ENCODE peak calls at places on chromosomes 7 and 10, in eight cellular contexts. W is T1000; V is stimulated activated CD8-positive, alpha-beta memory T cell treated with anti-CD3 and anti-CD28 coated beads, Interleukin-7, amount 100 ng/mL, for 24 hours; G is NCI-H774; P is H7; U is brain microvascular endothelial cell; J is activated CD8-positive, alpha-beta memory T cell treated with anti-CD3 and anti-CD28 coated beads for 24 hours; K is neural crest cell. Q is an unnamed sample.

GRCh38 chr10:21720090-21720489 is 186.1 kb downstream of the MLLT10 start:
- DNase-seq in K (no peak), U (no peak), V (no peak), G (no peak), W (no peak), J (no peak), P (peak; percentile 32), Q (no peak)

GRCh38 chr7:68760556-68760955 is 837.7 kb upstream of the AUTS2 start:
- DNase-seq in P (no peak), G (no peak), V (no peak), U (no peak), J (no peak), W (no peak), K (no peak), Q (no peak)

GRCh38 chr10:79063661-79064490 is 4.9 kb upstream of the ZMIZ1 start:
- DNase-seq in J (no peak), V (no peak), P (no peak), W (no peak), U (no peak), K (no peak), G (no peak), Q (no peak)

GRCh38 chr10:14560794-14561765 is 213.6 kb downstream of the FAM107B start:
- DNase-seq in G (no peak), J (no peak), K (no peak), W (no peak), V (no peak), U (no peak), P (no peak), Q (no peak)

GRCh38 chr7:114502454-114503254 is 88.0 kb downstream of the FOXP2 start:
- DNase-seq in W (no peak), P (no peak), G (peak; percentile 24), U (peak; percentile 66), K (no peak), V (no peak), J (no peak), Q (no peak)

GRCh38 chr10:67602268-67602950 is 93.6 kb downstream of the CTNNA3 start:
- DNase-seq in G (no peak), J (no peak), U (peak; percentile 93), P (no peak), W (no peak), K (no peak), V (no peak), Q (no peak)

GRCh38 chr10:131845505-131846223 is 55.1 kb upstream of the PPP2R2D start:
- DNase-seq in W (no peak), K (no peak), J (no peak), V (no peak), P (no peak), G (no peak), U (no peak), Q (no peak)

GRCh38 chr10:46286991-46287693 is at the start of gene ANTXRL:
- DNase-seq in G (no peak), J (no peak), K (no peak), U (no peak), P (no peak), V (no peak), W (no peak), Q (no peak)

GRCh38 chr7:79461660-79462059 is 8.2 kb upstream of the MAGI2 start:
- DNase-seq in U (peak; percentile 66), V (no peak), W (no peak), G (no peak), K (no peak), P (no peak), J (no peak), Q (no peak)

GRCh38 chr10:11687357-11687771 is 54.8 kb upstream of the ECHDC3 start:
- DNase-seq in V (no peak), W (no peak), P (no peak), K (no peak), U (no peak), G (no peak), J (no peak), Q (no peak)

GRCh38 chr10:132036153-132036886 is 29.4 kb upstream of the JAKMIP3 start:
- DNase-seq in J (no peak), K (peak; percentile 18), P (peak; percentile 88), W (no peak), G (no peak), V (no peak), U (no peak), Q (no peak)

GRCh38 chr7:44072364-44073231 is 7.2 kb upstream of the PGAM2 start:
- DNase-seq in W (peak; percentile 90), P (peak; percentile 91), J (peak; percentile 76), K (peak; percentile 61), V (no peak), U (peak; percentile 87), G (no peak), Q (peak; percentile 70)

GRCh38 chr7:93964813-93965212 is 39.3 kb downstream of the BET1 start:
- DNase-seq in G (no peak), J (no peak), V (no peak), P (no peak), K (no peak), W (no peak), U (no peak), Q (no peak)

GRCh38 chr7:138958026-138958956 is 22.9 kb downstream of the KIAA1549 start:
- DNase-seq in V (no peak), W (no peak), P (no peak), K (no peak), G (no peak), J (no peak), U (no peak), Q (no peak)

GRCh38 chr7:111090834-111091233 is at the start of gene LRRN3:
- DNase-seq in J (peak; percentile 72), U (peak; percentile 89), G (no peak), V (no peak), K (peak; percentile 11), W (no peak), P (no peak), Q (no peak)

GRCh38 chr7:27071622-27072390 is 24.0 kb downstream of the HOXA1 start:
- DNase-seq in G (no peak), V (no peak), K (no peak), W (no peak), J (no peak), P (no peak), U (no peak), Q (no peak)

GRCh38 chr10:104429834-104430233 is 76.2 kb downstream of the CFAP58 start:
- DNase-seq in U (no peak), V (no peak), G (no peak), P (peak; percentile 50), K (no peak), J (no peak), W (no peak), Q (no peak)

GRCh38 chr7:16652888-16653287 is 6.9 kb downstream of the BZW2 start:
- DNase-seq in J (no peak), U (no peak), W (no peak), P (no peak), G (no peak), K (no peak), V (no peak), Q (no peak)

GRCh38 chr10:2296179-2296578 is 558.9 kb upstream of the ADARB2 start:
- DNase-seq in K (no peak), V (no peak), U (no peak), G (no peak), P (no peak), W (no peak), J (no peak), Q (no peak)

GRCh38 chr7:151745706-151746105 is 131.2 kb downstream of the PRKAG2 start:
- DNase-seq in U (no peak), G (no peak), K (no peak), W (no peak), V (no peak), J (no peak), P (peak; percentile 41), Q (no peak)

GRCh38 chr10:43980313-43980712 is 331.6 kb upstream of the ZNF32 start:
- DNase-seq in J (peak; percentile 49), W (no peak), U (no peak), G (no peak), P (no peak), V (no peak), K (no peak), Q (no peak)

GRCh38 chr7:95302976-95303375 is 21.4 kb downstream of the PON1 start:
- DNase-seq in J (no peak), V (no peak), U (no peak), K (no peak), P (no peak), G (no peak), W (no peak), Q (no peak)

GRCh38 chr10:19500959-19501358 is 315.3 kb upstream of the PLXDC2 start:
- DNase-seq in P (no peak), J (no peak), U (no peak), K (no peak), G (no peak), V (no peak), W (no peak), Q (no peak)

GRCh38 chr7:20307901-20308300 is 22.8 kb upstream of the ITGB8 start:
- DNase-seq in K (no peak), P (peak; percentile 22), V (no peak), U (no peak), W (no peak), G (no peak), J (no peak), Q (no peak)

GRCh38 chr10:29386347-29386999 is 97.6 kb downstream of the LYZL1 start:
- DNase-seq in P (peak; percentile 41), V (no peak), K (no peak), U (no peak), W (no peak), J (no peak), G (peak; percentile 15), Q (no peak)

GRCh38 chr7:50791921-50792341 is 9.2 kb upstream of the GRB10 start:
- DNase-seq in J (no peak), G (no peak), K (no peak), P (no peak), W (no peak), V (no peak), U (peak; percentile 54), Q (no peak)

GRCh38 chr7:38291117-38291647 is 17.7 kb upstream of the TARP start:
- DNase-seq in G (no peak), J (no peak), W (no peak), V (no peak), P (peak; percentile 45), U (no peak), K (no peak), Q (no peak)

GRCh38 chr7:22632674-22633073 is 94.3 kb upstream of the IL6 start:
- DNase-seq in V (no peak), K (no peak), G (no peak), W (no peak), J (no peak), P (no peak), U (peak; percentile 42), Q (no peak)

GRCh38 chr10:33010132-33011037 is 52.4 kb upstream of the ITGB1 start:
- DNase-seq in J (no peak), V (no peak), W (peak; percentile 65), U (peak; percentile 70), G (no peak), P (peak; percentile 51), K (no peak), Q (no peak)

GRCh38 chr10:102710604-102711003 is 3.6 kb downstream of the ARL3 start:
- DNase-seq in J (no peak), V (no peak), K (no peak), P (no peak), U (peak; percentile 79), G (no peak), W (no peak), Q (peak; percentile 54)

GRCh38 chr10:115861864-115862263 is 411.1 kb downstream of the GFRA1 start:
- DNase-seq in V (no peak), G (no peak), U (peak; percentile 46), W (no peak), P (no peak), J (no peak), K (no peak), Q (no peak)

GRCh38 chr10:32963102-32963501 is 5.1 kb upstream of the ITGB1 start:
- DNase-seq in G (no peak), V (no peak), W (no peak), P (no peak), U (peak; percentile 68), K (no peak), J (no peak), Q (no peak)

GRCh38 chr7:82481499-82482097 is 38.0 kb upstream of the CACNA2D1 start:
- DNase-seq in K (no peak), G (peak; percentile 11), J (no peak), P (no peak), W (no peak), V (no peak), U (no peak), Q (no peak)

GRCh38 chr10:6218692-6219493 is 16.2 kb downstream of the PFKFB3 start:
- DNase-seq in G (no peak), U (peak; percentile 88), W (peak; percentile 81), K (no peak), V (no peak), J (no peak), P (no peak), Q (peak; percentile 70)